ENCODE peak calls at places on chromosomes 13 and 19, in four cellular contexts. B, C, J and W are unnamed samples.

GRCh38 chr13:50400930-50401553 is 385.8 kb downstream of the KCNRG start:
- DNase-seq in J (no peak), C (no peak), B (no peak), W (peak)

GRCh38 chr19:17579523-17580244 is 24.2 kb downstream of the COLGALT1 start:
- DNase-seq in C (peak), B (no peak), J (peak), W (peak)

GRCh38 chr13:105007166-105007808 is 1528.2 kb downstream of the EFNB2 start:
- DNase-seq in J (no peak), B (no peak), C (no peak), W (no peak)

GRCh38 chr13:40445557-40445990 is 220.9 kb downstream of the FOXO1 start:
- DNase-seq in C (no peak), B (peak), J (no peak), W (no peak)

GRCh38 chr13:108346376-108346775 is 76.9 kb downstream of the TNFSF13B start:
- DNase-seq in J (no peak), C (no peak), B (no peak), W (no peak)

GRCh38 chr19:39411832-39412099 is 703 bp upstream of the PLEKHG2 start:
- DNase-seq in B (peak), J (peak), C (no peak), W (peak)

GRCh38 chr19:10416380-10417257 is 3.7 kb upstream of the PDE4A start:
- DNase-seq in J (peak), C (peak), B (peak), W (peak)

GRCh38 chr13:29934531-29935308 is 84.3 kb upstream of the UBL3 start:
- DNase-seq in J (no peak), B (no peak), C (no peak), W (no peak)

GRCh38 chr13:66367356-66367755 is 862.8 kb downstream of the PCDH9 start:
- DNase-seq in C (no peak), B (no peak), J (no peak), W (peak)

GRCh38 chr13:50459046-50459445 is 384.4 kb downstream of the DLEU7 start:
- DNase-seq in B (no peak), C (no peak), J (no peak), W (no peak)

GRCh38 chr19:17415107-17415506 is 4.7 kb upstream of the MVB12A start:
- DNase-seq in B (no peak), J (no peak), C (no peak), W (no peak)

GRCh38 chr13:35720290-35720689 is 243.8 kb upstream of the MAB21L1 start:
- DNase-seq in C (no peak), J (no peak), B (no peak), W (no peak)

GRCh38 chr19:4972509-4973230 is 3.8 kb downstream of the KDM4B start:
- DNase-seq in J (no peak), B (no peak), C (no peak), W (peak)

GRCh38 chr13:73715114-73715909 is 418.9 kb downstream of the KLF12 start:
- DNase-seq in J (no peak), B (peak), C (no peak), W (no peak)

GRCh38 chr13:110949116-110949515 is 34.2 kb upstream of the ANKRD10 start:
- DNase-seq in C (no peak), B (no peak), J (no peak), W (no peak)

GRCh38 chr19:49857061-49857833 is 6.3 kb downstream of the PTOV1 start:
- DNase-seq in B (no peak), C (no peak), J (no peak), W (no peak)

GRCh38 chr13:28837111-28837510 is 17.0 kb downstream of the MTUS2 start:
- DNase-seq in J (no peak), B (no peak), C (no peak), W (no peak)

GRCh38 chr19:46913852-46914430 is 53.1 kb downstream of the ARHGAP35 start:
- DNase-seq in B (peak), J (peak), C (no peak), W (peak)
- TF ChIP-seq CHD1 in B (no peak), J (no peak), C (no peak), W (no peak)

DNA sequence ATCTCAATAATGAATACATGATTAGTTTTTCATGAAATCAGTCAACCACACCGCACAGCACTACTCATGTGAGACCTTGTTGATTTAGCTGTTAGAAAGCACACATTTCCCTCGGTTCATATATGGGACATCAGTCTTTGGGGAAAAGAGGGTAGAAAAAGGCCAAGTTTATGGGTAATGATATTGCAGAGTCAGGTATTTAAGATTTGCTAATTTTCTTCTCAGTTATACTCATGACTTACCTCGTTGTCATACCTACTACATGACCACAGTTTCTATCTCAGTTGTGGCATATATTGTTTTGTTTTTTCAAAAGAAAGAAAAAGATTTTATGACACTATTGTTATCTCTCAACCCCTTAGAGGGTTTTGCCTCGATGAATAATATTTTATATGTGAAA is 165.6 kb downstream of the POU4F1 start:
- DNase-seq in B (no peak), J (no peak), C (no peak), W (no peak)
- TF ChIP-seq CHD1 in B (no peak), J (no peak), C (no peak), W (no peak)

GRCh38 chr13:21999666-22000065 is 328.8 kb downstream of the FGF9 start:
- DNase-seq in B (no peak), J (no peak), C (no peak), W (no peak)

GRCh38 chr13:21998279-21998678 is 327.4 kb downstream of the FGF9 start:
- DNase-seq in C (no peak), B (no peak), J (no peak), W (no peak)

GRCh38 chr13:22000191-22000590 is 329.3 kb downstream of the FGF9 start:
- DNase-seq in B (no peak), J (no peak), C (no peak), W (no peak)

GRCh38 chr13:21996049-21996448 is 325.2 kb downstream of the FGF9 start:
- DNase-seq in J (no peak), B (no peak), C (no peak), W (no peak)

GRCh38 chr13:21997726-21998125 is 326.9 kb downstream of the FGF9 start:
- DNase-seq in C (no peak), J (no peak), B (no peak), W (no peak)
- TF ChIP-seq CHD1 in C (no peak), J (no peak), B (no peak), W (no peak)

GRCh38 chr13:94858856-94859811 is 146.8 kb upstream of the SOX21 start:
- DNase-seq in J (no peak), C (no peak), B (no peak), W (peak)

GRCh38 chr13:94859812-94860210 is 147.5 kb upstream of the SOX21 start:
- DNase-seq in C (no peak), B (no peak), J (no peak), W (no peak)

GRCh38 chr13:94860981-94861407 is 148.6 kb upstream of the SOX21 start:
- DNase-seq in B (no peak), C (no peak), J (no peak), W (peak)
- TF ChIP-seq CHD1 in B (no peak), C (no peak), J (no peak), W (no peak)

GRCh38 chr19:12884926-12885748 is 1.9 kb downstream of the KLF1 start:
- DNase-seq in B (peak), J (peak), C (peak), W (peak)
- TF ChIP-seq CHD1 in B (no peak), J (no peak), C (no peak), W (no peak)